ENCODE peak calls at places on chromosomes 13 and 19, in five cellular contexts. L is SJSA1, C is IMR-90, N is RWPE2, Q is gastrocnemius medialis. U is an unnamed sample. For H3K36me3 and H3K9me3, the result is how much of the 10 kb centered on the place peaks cover.

GRCh38 chr19:48509467-48510194 is 2.0 kb downstream of the LMTK3 start:
- DNase-seq in L (no peak), C (no peak), N (no peak), Q (no peak), U (no peak)

GRCh38 chr13:25738342-25738771 is 313.5 kb downstream of the SHISA2 start:
- DNase-seq in L (no peak), C (no peak), N (no peak), Q (no peak), U (no peak)

GRCh38 chr19:41939861-41940442 is 11.7 kb upstream of the ERFL start:
- DNase-seq in L (no peak), C (no peak), N (no peak), Q (no peak), U (no peak)

GRCh38 chr13:84208251-84208650 is 326.0 kb upstream of the SLITRK1 start:
- DNase-seq in L (no peak), C (no peak), N (no peak), Q (no peak), U (no peak)

GRCh38 chr13:93730780-93731179 is 504.2 kb downstream of the GPC6 start:
- DNase-seq in L (no peak), C (peak), N (no peak), Q (no peak), U (no peak)

GRCh38 chr13:30319703-30320102 is 12.4 kb upstream of the KATNAL1 start:
- DNase-seq in L (no peak), C (no peak), N (no peak), Q (no peak), U (no peak)

GRCh38 chr19:2385053-2385721 is 25.1 kb downstream of the TMPRSS9 start:
- DNase-seq in L (peak), C (peak), N (peak), Q (no peak), U (no peak)

GRCh38 chr19:16659464-16659831 is 496 bp downstream of the SMIM7 start:
- DNase-seq in L (no peak), C (no peak), N (no peak), Q (no peak), U (no peak)

GRCh38 chr19:4014541-4015491 is 7.3 kb downstream of the PIAS4 start:
- DNase-seq in L (no peak), C (no peak), N (no peak), Q (no peak), U (peak)

GRCh38 chr19:7482584-7483439 is 6.0 kb downstream of the PEX11G start:
- DNase-seq in L (no peak), C (no peak), N (peak), Q (no peak), U (peak)

DNA sequence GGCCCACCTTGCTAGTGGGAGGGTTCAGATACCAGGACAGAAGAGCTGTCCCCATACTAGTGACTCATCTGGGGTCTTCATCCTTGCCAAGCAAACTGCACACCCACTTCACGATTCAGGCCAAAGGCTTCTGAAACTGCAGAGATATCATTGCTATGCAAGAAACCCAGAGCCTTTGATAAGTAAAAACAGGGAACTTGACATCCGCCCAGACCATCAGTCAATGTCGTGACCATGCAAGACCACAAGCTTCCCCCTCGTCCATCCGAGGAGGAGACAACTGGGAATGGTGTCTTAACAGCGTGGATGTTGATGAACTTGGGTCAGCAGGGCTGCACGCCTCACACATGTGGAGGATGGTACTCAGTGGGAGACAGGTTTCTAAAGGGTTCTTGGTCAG is 58.0 kb downstream of the ABCC4 start:
- DNase-seq in L (no peak), C (no peak), N (no peak), Q (no peak), U (no peak)
- H3K36me3 ChIP-seq in L (under half), C (under half), N (under half), Q (under half), U (under half)

GRCh38 chr13:19067767-19068166 is 113.9 kb downstream of the TUBA3C start:
- DNase-seq in L (no peak), C (no peak), N (no peak), Q (no peak), U (no peak)
- H3K9me3 ChIP-seq in L (under half), C (under half), N (under half), Q (under half), U (under half)

GRCh38 chr19:40378509-40378908 is 11.5 kb downstream of the HIPK4 start:
- DNase-seq in L (no peak), C (no peak), N (no peak), Q (no peak), U (no peak)

GRCh38 chr19:40376286-40376862 is 13.6 kb downstream of the HIPK4 start:
- DNase-seq in L (no peak), C (no peak), N (no peak), Q (no peak), U (no peak)

GRCh38 chr19:40379446-40380198 is 10.4 kb downstream of the HIPK4 start:
- DNase-seq in L (no peak), C (no peak), N (no peak), Q (no peak), U (no peak)

GRCh38 chr19:40380199-40381037 is 9.6 kb downstream of the HIPK4 start:
- DNase-seq in L (no peak), C (no peak), N (no peak), Q (no peak), U (no peak)

DNA sequence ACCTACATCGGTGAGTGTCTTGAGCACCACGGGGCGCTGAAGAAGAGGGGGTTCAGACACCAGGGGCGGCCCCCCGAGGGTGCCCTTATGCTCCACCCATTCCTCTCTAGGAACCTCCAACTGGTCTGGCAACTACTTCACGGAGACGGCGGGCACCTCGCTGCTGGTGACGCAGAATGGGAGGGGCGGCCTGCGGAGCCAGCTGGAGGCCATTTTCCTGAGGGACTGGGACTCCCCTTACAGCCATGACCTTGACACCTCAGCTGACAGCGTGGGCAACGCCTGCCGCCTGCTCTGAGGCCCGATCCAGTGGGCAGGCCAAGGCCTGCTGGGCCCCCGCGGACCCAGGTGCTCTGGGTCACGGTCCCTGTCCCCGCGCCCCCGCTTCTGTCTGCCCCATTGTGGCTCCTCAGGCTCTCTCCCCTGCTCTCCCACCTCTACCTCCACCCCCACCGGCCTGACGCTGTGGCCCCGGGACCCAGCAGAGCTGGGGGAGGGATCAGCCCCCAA is 12.1 kb downstream of the HIPK4 start:
- DNase-seq in L (no peak), C (no peak), N (no peak), Q (no peak), U (no peak)
- H3K36me3 ChIP-seq in L (under half), C (under half), N (under half), Q (under half), U (half or more)

GRCh38 chr19:32802840-32803239 is 66.7 kb downstream of the SLC7A9 start:
- DNase-seq in L (no peak), C (no peak), N (no peak), Q (no peak), U (no peak)
- H3K9me3 ChIP-seq in L (under half), C (under half), N (under half), Q (under half), U (under half)

DNA sequence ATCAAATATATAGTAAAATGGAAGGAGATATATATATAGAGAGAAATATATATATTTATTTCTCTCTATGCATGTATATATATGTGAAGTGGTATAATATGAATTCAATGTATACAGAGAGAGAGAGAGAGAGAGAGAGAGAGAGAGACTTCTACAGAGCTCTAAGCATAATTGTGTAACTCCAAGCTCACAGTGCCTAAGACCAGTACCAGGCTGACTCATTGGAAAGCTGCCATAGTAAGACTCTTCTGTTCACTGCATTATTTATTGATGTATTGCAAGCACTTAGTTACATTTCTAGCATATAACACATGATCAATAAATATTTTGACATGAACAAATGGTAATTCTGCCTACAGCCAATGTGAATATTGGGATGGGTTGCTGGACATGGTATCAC is 1734.7 kb downstream of the SLITRK1 start:
- DNase-seq in L (no peak), C (no peak), N (no peak), Q (no peak), U (no peak)
- H3K36me3 ChIP-seq in L (under half), C (under half), N (under half), Q (under half), U (under half)